ENCODE peak calls at places on chromosomes 12 and 14, in six cellular contexts. X is trophoblast cell, K is A549, E is HCT116, Z is MM.1S, R is OCI-LY7. N is an unnamed sample.

GRCh38 chr12:26080911-26081310 is 43.9 kb downstream of the BHLHE41 start:
- DNase-seq in X (no peak), K (no peak), E (no peak), Z (no peak), R (no peak), N (no peak)

GRCh38 chr12:104374806-104375205 is 71.3 kb downstream of the EID3 start:
- DNase-seq in X (no peak), K (no peak), E (no peak), Z (no peak), R (no peak), N (no peak)

GRCh38 chr12:132837693-132838463 is 9.2 kb upstream of the GOLGA3 start:
- DNase-seq in X (no peak), K (no peak), E (no peak), Z (no peak), R (no peak), N (no peak)

GRCh38 chr12:106759526-106760183 is 14.8 kb upstream of the RIC8B start:
- DNase-seq in X (no peak), K (no peak), E (no peak), Z (peak; percentile 7), R (no peak), N (no peak)

GRCh38 chr12:46124132-46124847 is 133.9 kb upstream of the SCAF11 start:
- DNase-seq in X (no peak), K (no peak), E (no peak), Z (no peak), R (no peak), N (no peak)

GRCh38 chr12:128966411-128966810 is 113.1 kb downstream of the GLT1D1 start:
- DNase-seq in X (no peak), K (no peak), E (no peak), Z (no peak), R (peak; percentile 6), N (no peak)

GRCh38 chr12:99267038-99267437 is 380.5 kb upstream of the GARIN6 start:
- DNase-seq in X (no peak), K (no peak), E (no peak), Z (no peak), R (no peak), N (no peak)

GRCh38 chr14:67940476-67940875 is 120.9 kb downstream of the RAD51B start:
- DNase-seq in X (no peak), K (no peak), E (no peak), Z (no peak), R (no peak), N (no peak)

GRCh38 chr14:101078105-101078891 is 174.8 kb upstream of the RTL1 start:
- DNase-seq in X (no peak), K (no peak), E (no peak), Z (no peak), R (no peak), N (no peak)

GRCh38 chr12:30687265-30687986 is 8.2 kb downstream of the IPO8 start:
- DNase-seq in X (no peak), K (no peak), E (no peak), Z (no peak), R (no peak), N (no peak)

GRCh38 chr14:89544636-89545301 is 127.7 kb upstream of the FOXN3 start:
- DNase-seq in X (peak; percentile 84), K (no peak), E (no peak), Z (no peak), R (no peak), N (no peak)

GRCh38 chr12:111163422-111163821 is 205.5 kb downstream of the PHETA1 start:
- DNase-seq in X (no peak), K (no peak), E (no peak), Z (no peak), R (no peak), N (no peak)

GRCh38 chr12:67676624-67677023 is 28.1 kb downstream of the DYRK2 start:
- DNase-seq in X (no peak), K (no peak), E (no peak), Z (no peak), R (no peak), N (no peak)

GRCh38 chr12:43957732-43958131 is 121.9 kb downstream of the TMEM117 start:
- DNase-seq in X (peak; percentile 75), K (peak; percentile 21), E (peak; percentile 37), Z (peak; percentile 64), R (peak; percentile 46), N (no peak)

GRCh38 chr12:27711312-27711682 is 665 bp downstream of the MRPS35 start:
- DNase-seq in X (peak; percentile 33), K (no peak), E (no peak), Z (peak; percentile 19), R (peak; percentile 38), N (peak; percentile 15)

GRCh38 chr14:93546642-93547041 is 115.9 kb downstream of the UNC79 start:
- DNase-seq in X (peak; percentile 86), K (no peak), E (no peak), Z (no peak), R (no peak), N (no peak)

GRCh38 chr14:93540235-93540634 is 109.5 kb downstream of the UNC79 start:
- DNase-seq in X (no peak), K (no peak), E (no peak), Z (no peak), R (no peak), N (no peak)

GRCh38 chr14:93548102-93548843 is 117.5 kb downstream of the UNC79 start:
- DNase-seq in X (peak; percentile 81), K (no peak), E (no peak), Z (no peak), R (no peak), N (no peak)

GRCh38 chr14:93543766-93544165 is 113.0 kb downstream of the UNC79 start:
- DNase-seq in X (peak; percentile 52), K (peak; percentile 3), E (peak; percentile 19), Z (peak; percentile 27), R (peak; percentile 38), N (no peak)

DNA sequence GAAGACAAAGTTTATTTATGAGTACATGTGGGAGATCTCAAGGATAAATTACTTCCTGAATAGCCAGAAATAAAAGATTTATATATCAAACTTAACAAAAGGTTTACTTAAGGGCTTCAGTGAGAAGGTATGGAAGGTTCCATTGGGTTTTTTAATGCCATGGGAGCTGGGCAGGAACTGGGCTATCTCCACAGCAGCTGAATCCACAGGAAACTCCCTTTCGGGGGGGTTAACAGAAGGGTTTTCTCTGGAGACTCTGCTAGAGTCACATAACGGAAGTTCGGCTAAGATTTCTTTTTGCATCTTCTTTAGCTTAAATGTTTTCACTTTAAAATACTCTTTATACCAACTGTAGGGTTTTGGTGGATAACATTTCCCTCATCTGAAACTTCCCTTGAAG is 113.5 kb downstream of the UNC79 start:
- DNase-seq in X (no peak), K (no peak), E (no peak), Z (no peak), R (no peak), N (no peak)
- H3K4me2 ChIP-seq in X (no peak overlapping the region), K (no peak overlapping the region), E (no peak overlapping the region), Z (no peak overlapping the region), R (no peak overlapping the region), N (no peak overlapping the region)

GRCh38 chr14:60632777-60633176 is 16.5 kb downstream of the SIX1 start:
- DNase-seq in X (no peak), K (no peak), E (no peak), Z (peak; percentile 86), R (no peak), N (no peak)

GRCh38 chr14:60634153-60634552 is 15.1 kb downstream of the SIX1 start:
- DNase-seq in X (no peak), K (no peak), E (no peak), Z (no peak), R (no peak), N (no peak)

GRCh38 chr14:60630129-60630528 is 19.1 kb downstream of the SIX1 start:
- DNase-seq in X (no peak), K (no peak), E (no peak), Z (no peak), R (no peak), N (no peak)

GRCh38 chr14:60631842-60632241 is 17.4 kb downstream of the SIX1 start:
- DNase-seq in X (peak; percentile 27), K (no peak), E (no peak), Z (no peak), R (no peak), N (no peak)

GRCh38 chr14:60632257-60632656 is 17.0 kb downstream of the SIX1 start:
- DNase-seq in X (no peak), K (no peak), E (no peak), Z (peak; percentile 11), R (no peak), N (no peak)
- H3K4me2 ChIP-seq in X (no peak overlapping the region), K (no peak overlapping the region), E (no peak overlapping the region), Z (peak overlapping the region; percentile 61), R (no peak overlapping the region), N (no peak overlapping the region)

DNA sequence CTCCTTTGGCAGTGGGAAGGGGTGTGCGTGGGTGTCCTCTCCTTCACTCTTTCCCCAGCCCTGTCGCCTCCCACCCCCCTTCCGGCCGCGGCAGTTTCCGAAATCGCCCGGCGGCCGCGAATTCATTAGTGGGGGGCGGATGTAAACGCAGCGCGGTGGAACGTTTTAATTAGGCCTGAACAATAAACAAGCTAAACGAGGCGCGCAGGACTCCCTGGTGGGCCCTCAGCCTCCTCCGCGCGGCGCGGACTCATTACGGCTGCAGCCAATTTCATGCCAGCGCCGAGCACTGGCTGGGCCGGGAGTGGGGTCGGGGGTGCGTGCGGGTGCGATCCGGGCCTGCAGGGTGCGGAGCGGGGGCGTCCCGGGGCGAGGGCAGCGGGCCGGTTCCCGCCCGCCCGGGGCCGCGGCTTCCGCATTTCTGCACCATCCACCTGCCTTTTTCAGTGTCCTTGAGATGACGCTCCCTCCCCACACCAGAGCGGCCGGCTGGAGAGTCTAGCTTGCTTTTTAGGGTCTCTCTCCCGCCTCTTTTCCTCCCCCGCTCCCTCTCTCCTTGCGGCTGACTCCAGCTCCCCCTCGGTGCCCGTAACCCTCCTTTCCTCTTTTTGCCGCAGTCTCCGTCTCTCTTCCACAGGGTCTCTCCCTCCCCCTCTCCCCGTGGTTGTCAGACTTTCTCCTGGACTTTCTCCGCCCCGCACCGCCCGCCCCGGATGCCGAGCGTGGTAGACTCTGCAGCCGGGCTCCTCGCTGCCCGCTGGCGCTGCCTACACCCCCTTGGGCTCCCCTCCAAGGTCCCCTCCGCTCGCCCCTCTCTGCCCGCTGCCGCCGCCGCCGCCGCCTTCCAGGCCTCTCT is at the start of gene CISTR:
- DNase-seq in X (peak; percentile 27), K (no peak), E (no peak), Z (peak; percentile 23), R (peak; percentile 84), N (no peak)
- H3K4me2 ChIP-seq in X (peak within 1 kb of the TSS; percentile 56), K (peak within 1 kb of the TSS; percentile 57), E (no peak within 1 kb of the TSS), Z (peak within 1 kb of the TSS; percentile 93), R (peak within 1 kb of the TSS; percentile 87), N (no peak within 1 kb of the TSS)

GRCh38 chr12:76505050-76505449 is 54.5 kb downstream of the OSBPL8 start:
- DNase-seq in X (no peak), K (no peak), E (no peak), Z (no peak), R (no peak), N (no peak)

GRCh38 chr12:76508128-76508661 is 51.4 kb downstream of the OSBPL8 start:
- DNase-seq in X (peak; percentile 53), K (no peak), E (no peak), Z (no peak), R (no peak), N (no peak)

GRCh38 chr12:76506149-76506548 is 53.4 kb downstream of the OSBPL8 start:
- DNase-seq in X (no peak), K (no peak), E (no peak), Z (no peak), R (no peak), N (no peak)

DNA sequence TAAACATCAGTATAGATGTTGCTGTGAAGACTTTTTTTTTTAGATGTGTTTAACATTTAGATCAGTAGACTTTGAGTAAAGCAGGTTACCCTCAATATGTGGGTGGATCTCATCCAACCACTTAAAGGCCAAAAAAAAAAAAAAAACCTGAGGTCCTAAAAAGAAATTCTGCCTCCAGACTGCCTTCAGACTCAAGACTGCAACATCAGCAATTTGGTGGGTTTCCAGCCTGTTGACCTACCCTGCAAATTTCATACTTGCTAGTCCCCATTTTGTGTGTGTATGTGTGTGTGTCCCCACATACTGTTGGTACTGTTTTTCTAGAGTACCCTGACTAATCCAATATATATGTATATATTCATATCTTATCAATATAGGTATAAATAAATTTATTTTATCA is 55.6 kb downstream of the OSBPL8 start:
- DNase-seq in X (no peak), K (no peak), E (no peak), Z (no peak), R (no peak), N (no peak)
- H3K4me2 ChIP-seq in X (no peak overlapping the region), K (no peak overlapping the region), E (no peak overlapping the region), Z (no peak overlapping the region), R (no peak overlapping the region), N (no peak overlapping the region)